ENCODE peak calls at places on chromosomes 7 and 10, in ten cellular contexts. One of them, this sample, is unnamed.

GRCh38 chr10:31374146-31374696 is 55.2 kb downstream of the ZEB1 start:
- DNase-seq in fibroblast of lung: peak; percentile 28
- DNase-seq in kidney epithelial cell: no peak
- DNase-seq in HCT116: no peak
- DNase-seq in mesothelial cell of epicardium: no peak
- DNase-seq in dorsolateral prefrontal cortex: no peak
- DNase-seq in BJ: no peak
- DNase-seq in GM13976: no peak
- DNase-seq in CD8-positive, alpha-beta T cell: no peak
- DNase-seq in astrocyte: peak; percentile 36
- DNase-seq in this sample: no peak

GRCh38 chr7:116561697-116562483 is 37.1 kb downstream of the CAV1 start:
- DNase-seq in fibroblast of lung: no peak
- DNase-seq in kidney epithelial cell: no peak
- DNase-seq in HCT116: no peak
- DNase-seq in mesothelial cell of epicardium: no peak
- DNase-seq in dorsolateral prefrontal cortex: no peak
- DNase-seq in BJ: no peak
- DNase-seq in GM13976: no peak
- DNase-seq in CD8-positive, alpha-beta T cell: no peak
- DNase-seq in astrocyte: peak; percentile 46
- DNase-seq in this sample: no peak

GRCh38 chr10:31304261-31304970 is 14.6 kb upstream of the ZEB1 start:
- DNase-seq in fibroblast of lung: peak; percentile 45
- DNase-seq in kidney epithelial cell: no peak
- DNase-seq in HCT116: no peak
- DNase-seq in mesothelial cell of epicardium: no peak
- DNase-seq in dorsolateral prefrontal cortex: no peak
- DNase-seq in BJ: no peak
- DNase-seq in GM13976: no peak
- DNase-seq in CD8-positive, alpha-beta T cell: no peak
- DNase-seq in astrocyte: peak; percentile 16
- DNase-seq in this sample: no peak

GRCh38 chr7:17299477-17299991 is 1.1 kb downstream of the AHR start:
- DNase-seq in fibroblast of lung: peak; percentile 41
- DNase-seq in kidney epithelial cell: no peak
- DNase-seq in HCT116: no peak
- DNase-seq in mesothelial cell of epicardium: no peak
- DNase-seq in dorsolateral prefrontal cortex: no peak
- DNase-seq in BJ: no peak
- DNase-seq in GM13976: no peak
- DNase-seq in CD8-positive, alpha-beta T cell: peak; percentile 6
- DNase-seq in astrocyte: no peak
- DNase-seq in this sample: no peak

GRCh38 chr10:114930320-114930719 is 7.7 kb upstream of the TRUB1 start:
- DNase-seq in fibroblast of lung: no peak
- DNase-seq in kidney epithelial cell: no peak
- DNase-seq in HCT116: no peak
- DNase-seq in mesothelial cell of epicardium: no peak
- DNase-seq in dorsolateral prefrontal cortex: no peak
- DNase-seq in BJ: peak; percentile 31
- DNase-seq in GM13976: no peak
- DNase-seq in CD8-positive, alpha-beta T cell: no peak
- DNase-seq in astrocyte: peak; percentile 71
- DNase-seq in this sample: no peak

GRCh38 chr10:115572740-115573455 is 479.7 kb downstream of the ATRNL1 start:
- DNase-seq in fibroblast of lung: no peak
- DNase-seq in kidney epithelial cell: no peak
- DNase-seq in HCT116: peak; percentile 7
- DNase-seq in mesothelial cell of epicardium: no peak
- DNase-seq in dorsolateral prefrontal cortex: no peak
- DNase-seq in BJ: no peak
- DNase-seq in GM13976: no peak
- DNase-seq in CD8-positive, alpha-beta T cell: no peak
- DNase-seq in astrocyte: no peak
- DNase-seq in this sample: no peak

GRCh38 chr10:43212043-43212721 is 54.7 kb downstream of the RASGEF1A start:
- DNase-seq in fibroblast of lung: no peak
- DNase-seq in kidney epithelial cell: no peak
- DNase-seq in HCT116: no peak
- DNase-seq in mesothelial cell of epicardium: no peak
- DNase-seq in dorsolateral prefrontal cortex: peak; percentile 69
- DNase-seq in BJ: no peak
- DNase-seq in GM13976: no peak
- DNase-seq in CD8-positive, alpha-beta T cell: no peak
- DNase-seq in astrocyte: no peak
- DNase-seq in this sample: no peak

GRCh38 chr7:17524746-17525145 is 226.3 kb downstream of the AHR start:
- DNase-seq in fibroblast of lung: peak; percentile 38
- DNase-seq in kidney epithelial cell: no peak
- DNase-seq in HCT116: no peak
- DNase-seq in mesothelial cell of epicardium: no peak
- DNase-seq in dorsolateral prefrontal cortex: no peak
- DNase-seq in BJ: peak; percentile 28
- DNase-seq in GM13976: no peak
- DNase-seq in CD8-positive, alpha-beta T cell: no peak
- DNase-seq in astrocyte: peak; percentile 80
- DNase-seq in this sample: no peak

GRCh38 chr10:48807786-48808185 is 123.1 kb downstream of the WDFY4 start:
- DNase-seq in fibroblast of lung: no peak
- DNase-seq in kidney epithelial cell: no peak
- DNase-seq in HCT116: no peak
- DNase-seq in mesothelial cell of epicardium: no peak
- DNase-seq in dorsolateral prefrontal cortex: no peak
- DNase-seq in BJ: no peak
- DNase-seq in GM13976: no peak
- DNase-seq in CD8-positive, alpha-beta T cell: no peak
- DNase-seq in astrocyte: no peak
- DNase-seq in this sample: no peak

GRCh38 chr10:109958059-109958458 is 34.7 kb upstream of the XPNPEP1 start:
- DNase-seq in fibroblast of lung: no peak
- DNase-seq in kidney epithelial cell: no peak
- DNase-seq in HCT116: no peak
- DNase-seq in mesothelial cell of epicardium: no peak
- DNase-seq in dorsolateral prefrontal cortex: no peak
- DNase-seq in BJ: no peak
- DNase-seq in GM13976: no peak
- DNase-seq in CD8-positive, alpha-beta T cell: no peak
- DNase-seq in astrocyte: no peak
- DNase-seq in this sample: no peak

GRCh38 chr7:34772296-34772695 is 114.3 kb downstream of the NPSR1 start:
- DNase-seq in fibroblast of lung: no peak
- DNase-seq in kidney epithelial cell: no peak
- DNase-seq in HCT116: no peak
- DNase-seq in mesothelial cell of epicardium: no peak
- DNase-seq in dorsolateral prefrontal cortex: no peak
- DNase-seq in BJ: no peak
- DNase-seq in GM13976: no peak
- DNase-seq in CD8-positive, alpha-beta T cell: no peak
- DNase-seq in astrocyte: peak; percentile 4
- DNase-seq in this sample: no peak

GRCh38 chr7:142519077-142519789 is 230.0 kb upstream of the PRSS1 start:
- DNase-seq in fibroblast of lung: peak; percentile 35
- DNase-seq in kidney epithelial cell: no peak
- DNase-seq in HCT116: no peak
- DNase-seq in mesothelial cell of epicardium: no peak
- DNase-seq in dorsolateral prefrontal cortex: no peak
- DNase-seq in BJ: no peak
- DNase-seq in GM13976: no peak
- DNase-seq in CD8-positive, alpha-beta T cell: no peak
- DNase-seq in astrocyte: no peak
- DNase-seq in this sample: no peak

GRCh38 chr7:80480566-80480965 is 31.3 kb downstream of the GNAT3 start:
- DNase-seq in fibroblast of lung: no peak
- DNase-seq in kidney epithelial cell: no peak
- DNase-seq in HCT116: no peak
- DNase-seq in mesothelial cell of epicardium: no peak
- DNase-seq in dorsolateral prefrontal cortex: no peak
- DNase-seq in BJ: no peak
- DNase-seq in GM13976: no peak
- DNase-seq in CD8-positive, alpha-beta T cell: no peak
- DNase-seq in astrocyte: peak; percentile 73
- DNase-seq in this sample: no peak

GRCh38 chr10:100744136-100744979 is 1.0 kb upstream of the PAX2 start:
- DNase-seq in fibroblast of lung: no peak
- DNase-seq in kidney epithelial cell: no peak
- DNase-seq in HCT116: no peak
- DNase-seq in mesothelial cell of epicardium: no peak
- DNase-seq in dorsolateral prefrontal cortex: no peak
- DNase-seq in BJ: no peak
- DNase-seq in GM13976: peak; percentile 75
- DNase-seq in CD8-positive, alpha-beta T cell: no peak
- DNase-seq in astrocyte: no peak
- DNase-seq in this sample: no peak

GRCh38 chr10:47371629-47372485 is 12.2 kb downstream of the ZNF488 start:
- DNase-seq in fibroblast of lung: no peak
- DNase-seq in kidney epithelial cell: no peak
- DNase-seq in HCT116: no peak
- DNase-seq in mesothelial cell of epicardium: peak; percentile 20
- DNase-seq in dorsolateral prefrontal cortex: no peak
- DNase-seq in BJ: no peak
- DNase-seq in GM13976: no peak
- DNase-seq in CD8-positive, alpha-beta T cell: no peak
- DNase-seq in astrocyte: no peak
- DNase-seq in this sample: no peak

GRCh38 chr7:44674381-44674780 is 68.0 kb downstream of the OGDH start:
- DNase-seq in fibroblast of lung: no peak
- DNase-seq in kidney epithelial cell: no peak
- DNase-seq in HCT116: no peak
- DNase-seq in mesothelial cell of epicardium: no peak
- DNase-seq in dorsolateral prefrontal cortex: no peak
- DNase-seq in BJ: no peak
- DNase-seq in GM13976: no peak
- DNase-seq in CD8-positive, alpha-beta T cell: no peak
- DNase-seq in astrocyte: no peak
- DNase-seq in this sample: no peak

GRCh38 chr10:29617880-29618340 is 16.9 kb downstream of the SVIL start:
- DNase-seq in fibroblast of lung: no peak
- DNase-seq in kidney epithelial cell: no peak
- DNase-seq in HCT116: no peak
- DNase-seq in mesothelial cell of epicardium: no peak
- DNase-seq in dorsolateral prefrontal cortex: no peak
- DNase-seq in BJ: no peak
- DNase-seq in GM13976: no peak
- DNase-seq in CD8-positive, alpha-beta T cell: no peak
- DNase-seq in astrocyte: no peak
- DNase-seq in this sample: no peak

GRCh38 chr7:143245123-143245522 is 18.1 kb upstream of the GSTK1 start:
- DNase-seq in fibroblast of lung: no peak
- DNase-seq in kidney epithelial cell: no peak
- DNase-seq in HCT116: no peak
- DNase-seq in mesothelial cell of epicardium: no peak
- DNase-seq in dorsolateral prefrontal cortex: no peak
- DNase-seq in BJ: peak; percentile 80
- DNase-seq in GM13976: no peak
- DNase-seq in CD8-positive, alpha-beta T cell: no peak
- DNase-seq in astrocyte: no peak
- DNase-seq in this sample: no peak

GRCh38 chr10:45505336-45505735 is 131.3 kb downstream of the ALOX5 start:
- DNase-seq in fibroblast of lung: no peak
- DNase-seq in kidney epithelial cell: no peak
- DNase-seq in HCT116: no peak
- DNase-seq in mesothelial cell of epicardium: no peak
- DNase-seq in dorsolateral prefrontal cortex: no peak
- DNase-seq in BJ: no peak
- DNase-seq in GM13976: no peak
- DNase-seq in CD8-positive, alpha-beta T cell: no peak
- DNase-seq in astrocyte: no peak
- DNase-seq in this sample: peak; percentile 25
- TF ChIP-seq CTCF in fibroblast of lung: no peak
- TF ChIP-seq CTCF in kidney epithelial cell: no peak
- TF ChIP-seq CTCF in HCT116: no peak
- TF ChIP-seq CTCF in mesothelial cell of epicardium: no peak
- TF ChIP-seq CTCF in dorsolateral prefrontal cortex: no peak
- TF ChIP-seq CTCF in BJ: no peak
- TF ChIP-seq CTCF in GM13976: no peak
- TF ChIP-seq CTCF in CD8-positive, alpha-beta T cell: no peak
- TF ChIP-seq CTCF in astrocyte: no peak
- TF ChIP-seq CTCF in this sample: no peak

GRCh38 chr7:51620690-51621089 is 304.1 kb upstream of the COBL start:
- DNase-seq in fibroblast of lung: no peak
- DNase-seq in kidney epithelial cell: no peak
- DNase-seq in HCT116: no peak
- DNase-seq in mesothelial cell of epicardium: no peak
- DNase-seq in dorsolateral prefrontal cortex: no peak
- DNase-seq in BJ: no peak
- DNase-seq in GM13976: no peak
- DNase-seq in CD8-positive, alpha-beta T cell: no peak
- DNase-seq in astrocyte: no peak
- DNase-seq in this sample: no peak
- TF ChIP-seq CTCF in fibroblast of lung: no peak
- TF ChIP-seq CTCF in kidney epithelial cell: no peak
- TF ChIP-seq CTCF in HCT116: no peak
- TF ChIP-seq CTCF in mesothelial cell of epicardium: no peak
- TF ChIP-seq CTCF in dorsolateral prefrontal cortex: no peak
- TF ChIP-seq CTCF in BJ: no peak
- TF ChIP-seq CTCF in GM13976: no peak
- TF ChIP-seq CTCF in CD8-positive, alpha-beta T cell: no peak
- TF ChIP-seq CTCF in astrocyte: no peak
- TF ChIP-seq CTCF in this sample: no peak

DNA sequence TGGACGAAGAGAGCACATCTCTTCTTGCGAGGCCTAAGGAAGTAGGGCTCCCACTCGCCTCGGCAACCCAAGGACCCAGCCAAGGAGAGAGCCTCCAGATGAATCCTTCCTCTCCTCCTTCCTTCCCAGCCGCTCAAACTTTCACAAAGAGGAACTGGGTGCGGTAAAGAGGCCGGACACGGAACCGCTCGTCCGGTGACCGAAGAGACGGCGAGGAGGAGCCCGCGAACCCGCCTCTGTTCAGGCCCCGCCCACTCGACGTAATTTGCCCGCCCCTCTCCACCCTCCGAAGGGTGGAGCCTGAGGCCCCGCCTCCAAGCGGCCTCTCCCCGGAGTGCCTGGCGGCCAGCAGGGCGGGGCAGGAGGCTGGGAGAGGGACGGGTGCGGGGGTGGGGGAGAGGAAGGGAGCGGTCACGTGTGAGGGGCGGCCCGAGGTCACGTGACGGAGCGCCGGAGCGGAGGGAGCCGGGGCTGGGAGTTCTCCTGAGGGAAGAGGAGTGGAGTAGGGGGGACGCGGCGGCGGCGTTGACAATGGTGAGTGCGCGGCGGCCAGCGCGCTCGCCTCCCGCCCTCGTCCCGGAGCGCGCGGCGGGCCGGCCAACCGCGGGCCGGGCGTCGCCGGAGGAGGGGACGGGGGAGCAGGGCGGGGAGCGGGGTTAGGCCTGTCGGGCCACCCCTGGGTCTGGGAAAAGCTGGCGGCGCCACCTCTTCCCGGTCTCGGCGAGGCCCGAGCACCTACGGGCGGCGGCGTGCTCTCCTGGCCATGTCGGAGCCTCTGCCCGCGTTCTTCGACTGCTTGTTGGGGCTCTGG is at the start of gene VPS26A:
- DNase-seq in fibroblast of lung: peak; percentile 98
- DNase-seq in kidney epithelial cell: peak; percentile 74
- DNase-seq in HCT116: peak; percentile 94
- DNase-seq in mesothelial cell of epicardium: peak; percentile 99
- DNase-seq in dorsolateral prefrontal cortex: peak; percentile 99
- DNase-seq in BJ: peak; percentile 85
- DNase-seq in GM13976: peak; percentile 100
- DNase-seq in CD8-positive, alpha-beta T cell: peak; percentile 98
- DNase-seq in astrocyte: peak; percentile 87
- DNase-seq in this sample: peak; percentile 97
- TF ChIP-seq CTCF in fibroblast of lung: peak; percentile 1
- TF ChIP-seq CTCF in kidney epithelial cell: no peak
- TF ChIP-seq CTCF in HCT116: peak; percentile 27
- TF ChIP-seq CTCF in mesothelial cell of epicardium: no peak
- TF ChIP-seq CTCF in dorsolateral prefrontal cortex: peak; percentile 59
- TF ChIP-seq CTCF in BJ: peak; percentile 48
- TF ChIP-seq CTCF in GM13976: no peak
- TF ChIP-seq CTCF in CD8-positive, alpha-beta T cell: peak; percentile 54
- TF ChIP-seq CTCF in astrocyte: peak; percentile 29
- TF ChIP-seq CTCF in this sample: no peak

GRCh38 chr7:91020611-91021385 is 243.4 kb upstream of the FZD1 start:
- DNase-seq in fibroblast of lung: no peak
- DNase-seq in kidney epithelial cell: no peak
- DNase-seq in HCT116: no peak
- DNase-seq in mesothelial cell of epicardium: no peak
- DNase-seq in dorsolateral prefrontal cortex: no peak
- DNase-seq in BJ: no peak
- DNase-seq in GM13976: no peak
- DNase-seq in CD8-positive, alpha-beta T cell: no peak
- DNase-seq in astrocyte: peak; percentile 55
- DNase-seq in this sample: no peak
- TF ChIP-seq CTCF in fibroblast of lung: no peak
- TF ChIP-seq CTCF in kidney epithelial cell: no peak
- TF ChIP-seq CTCF in HCT116: no peak
- TF ChIP-seq CTCF in mesothelial cell of epicardium: no peak
- TF ChIP-seq CTCF in dorsolateral prefrontal cortex: no peak
- TF ChIP-seq CTCF in BJ: no peak
- TF ChIP-seq CTCF in GM13976: no peak
- TF ChIP-seq CTCF in CD8-positive, alpha-beta T cell: no peak
- TF ChIP-seq CTCF in astrocyte: no peak
- TF ChIP-seq CTCF in this sample: no peak